ENCODE peak calls at places on chromosome 4, in five cellular contexts. V is left lung, E is kidney, S is heart right ventricle, G is uterus. H is an unnamed sample. For H3K36me3, the result is how much of the 10 kb centered on the place peaks cover.

GRCh38 chr4:72767903-72768817 is 199.1 kb upstream of the ADAMTS3 start:
- DNase-seq in V (no peak), E (no peak), S (no peak), G (no peak), H (no peak)

GRCh38 chr4:101651778-101652177 is 138.8 kb upstream of the BANK1 start:
- DNase-seq in V (no peak), E (no peak), S (peak), G (no peak), H (no peak)

GRCh38 chr4:139921551-139922184 is 232.3 kb downstream of the MAML3 start:
- DNase-seq in V (peak), E (no peak), S (no peak), G (no peak), H (no peak)

GRCh38 chr4:30553721-30554120 is 166.4 kb upstream of the PCDH7 start:
- DNase-seq in V (no peak), E (no peak), S (no peak), G (no peak), H (no peak)

GRCh38 chr4:48752726-48753125 is 27.4 kb downstream of the FRYL start:
- DNase-seq in V (no peak), E (no peak), S (no peak), G (peak), H (no peak)

GRCh38 chr4:71126719-71127118 is 133.3 kb downstream of the DCK start:
- DNase-seq in V (no peak), E (no peak), S (no peak), G (no peak), H (no peak)

GRCh38 chr4:75769044-75769443 is 44.7 kb downstream of the USO1 start:
- DNase-seq in V (no peak), E (no peak), S (no peak), G (no peak), H (no peak)

GRCh38 chr4:67291639-67292038 is 253.7 kb downstream of the CENPC start:
- DNase-seq in V (no peak), E (no peak), S (no peak), G (no peak), H (no peak)

GRCh38 chr4:136664988-136665387 is 867.3 kb downstream of the PCDH18 start:
- DNase-seq in V (no peak), E (no peak), S (no peak), G (no peak), H (no peak)

GRCh38 chr4:69717778-69718177 is 42.6 kb downstream of the SULT1B1 start:
- DNase-seq in V (no peak), E (no peak), S (no peak), G (no peak), H (no peak)

GRCh38 chr4:69713593-69713992 is 46.8 kb downstream of the SULT1B1 start:
- DNase-seq in V (no peak), E (no peak), S (no peak), G (no peak), H (no peak)

GRCh38 chr4:69710580-69710979 is 49.8 kb downstream of the SULT1B1 start:
- DNase-seq in V (no peak), E (no peak), S (no peak), G (no peak), H (no peak)

GRCh38 chr4:69716654-69717053 is 43.8 kb downstream of the SULT1B1 start:
- DNase-seq in V (no peak), E (no peak), S (no peak), G (no peak), H (no peak)

GRCh38 chr4:69714086-69714485 is 46.3 kb downstream of the SULT1B1 start:
- DNase-seq in V (no peak), E (no peak), S (no peak), G (no peak), H (no peak)
- H3K27ac ChIP-seq in V (no peak), E (no peak), S (no peak), G (no peak), H (no peak)

GRCh38 chr4:87045659-87046058 is 110.8 kb downstream of the AFF1 start:
- DNase-seq in V (no peak), E (no peak), S (no peak), G (peak), H (no peak)

GRCh38 chr4:87042986-87043820 is 108.4 kb downstream of the AFF1 start:
- DNase-seq in V (no peak), E (no peak), S (no peak), G (no peak), H (no peak)

GRCh38 chr4:87042221-87042620 is 107.4 kb downstream of the AFF1 start:
- DNase-seq in V (no peak), E (no peak), S (no peak), G (no peak), H (no peak)

GRCh38 chr4:87046111-87046510 is 111.3 kb downstream of the AFF1 start:
- DNase-seq in V (no peak), E (no peak), S (no peak), G (no peak), H (no peak)

GRCh38 chr4:87044511-87045369 is 109.9 kb downstream of the AFF1 start:
- DNase-seq in V (no peak), E (no peak), S (no peak), G (no peak), H (no peak)
- H3K4me3 ChIP-seq in V (no peak), E (peak), S (no peak), G (peak), H (no peak)

GRCh38 chr4:2933566-2934076 is 29.6 kb downstream of the NOP14 start:
- DNase-seq in V (peak), E (peak), S (no peak), G (no peak), H (peak)
- H3K36me3 ChIP-seq in V (half or more), E (under half), S (half or more), G (under half), H (under half)

GRCh38 chr4:61374612-61374920 is 174.4 kb downstream of the ADGRL3 start:
- DNase-seq in V (no peak), E (no peak), S (no peak), G (no peak), H (no peak)
- H3K27ac ChIP-seq in V (no peak), E (no peak), S (no peak), G (no peak), H (no peak)

DNA sequence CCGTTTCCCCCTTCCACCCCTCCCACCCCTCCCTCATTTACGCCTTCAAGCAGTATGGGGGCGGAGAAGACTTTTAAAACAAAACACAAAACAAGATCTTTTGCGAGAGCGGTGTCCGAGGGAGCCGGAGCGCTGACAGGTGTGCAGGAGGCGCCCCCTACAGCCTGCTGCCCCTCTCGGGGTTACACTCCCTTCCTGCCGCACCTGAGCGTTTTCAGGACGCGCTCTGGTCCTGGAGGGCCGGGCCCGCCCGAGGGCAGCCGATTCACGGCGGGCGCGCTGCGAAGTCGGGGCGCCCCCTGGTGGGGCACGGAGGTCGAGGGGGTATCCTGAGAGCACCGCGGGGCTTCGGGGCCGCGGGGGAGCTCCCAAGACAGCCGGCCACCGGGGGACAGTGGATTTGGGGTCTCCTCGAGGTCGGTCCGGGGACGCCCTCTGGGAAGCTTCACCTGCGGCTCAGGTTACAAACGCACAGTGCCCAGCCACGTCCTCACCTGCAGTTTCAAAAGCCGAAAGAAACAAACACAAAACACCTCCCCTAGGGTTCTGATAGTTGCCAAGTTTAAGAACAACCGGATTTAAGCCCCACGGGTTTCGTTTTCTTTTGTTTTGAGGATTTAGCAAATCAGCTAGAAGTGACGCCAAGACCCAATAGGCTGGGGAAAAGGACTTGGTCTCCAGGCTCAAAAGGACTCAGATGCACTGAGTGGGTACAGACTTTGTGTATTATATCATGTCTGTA is 8.0 kb upstream of the NEUROG2 start:
- DNase-seq in V (peak), E (peak), S (peak), G (no peak), H (peak)
- H3K4me3 ChIP-seq in V (peak), E (peak), S (no peak), G (peak), H (no peak)

GRCh38 chr4:7025040-7025602 is 18.1 kb upstream of the TADA2B start:
- DNase-seq in V (no peak), E (no peak), S (no peak), G (no peak), H (peak)

GRCh38 chr4:7026107-7026506 is 17.1 kb upstream of the TADA2B start:
- DNase-seq in V (no peak), E (no peak), S (no peak), G (no peak), H (peak)

GRCh38 chr4:7023486-7023885 is 19.7 kb upstream of the TADA2B start:
- DNase-seq in V (no peak), E (peak), S (no peak), G (no peak), H (no peak)

GRCh38 chr4:7023901-7024300 is 19.3 kb upstream of the TADA2B start:
- DNase-seq in V (no peak), E (peak), S (no peak), G (no peak), H (no peak)

GRCh38 chr4:7024336-7024890 is 18.8 kb upstream of the TADA2B start:
- DNase-seq in V (no peak), E (no peak), S (no peak), G (no peak), H (no peak)
- H3K36me3 ChIP-seq in V (half or more), E (under half), S (half or more), G (under half), H (under half)

GRCh38 chr4:16026155-16026761 is 57.6 kb downstream of the PROM1 start:
- DNase-seq in V (no peak), E (no peak), S (no peak), G (peak), H (no peak)

GRCh38 chr4:16021804-16022560 is 59.0 kb upstream of the FGFBP2 start:
- DNase-seq in V (no peak), E (no peak), S (no peak), G (no peak), H (no peak)

GRCh38 chr4:16025268-16025667 is 58.6 kb downstream of the PROM1 start:
- DNase-seq in V (no peak), E (no peak), S (no peak), G (no peak), H (no peak)

GRCh38 chr4:16027114-16027513 is 56.7 kb downstream of the PROM1 start:
- DNase-seq in V (no peak), E (no peak), S (no peak), G (no peak), H (no peak)

DNA sequence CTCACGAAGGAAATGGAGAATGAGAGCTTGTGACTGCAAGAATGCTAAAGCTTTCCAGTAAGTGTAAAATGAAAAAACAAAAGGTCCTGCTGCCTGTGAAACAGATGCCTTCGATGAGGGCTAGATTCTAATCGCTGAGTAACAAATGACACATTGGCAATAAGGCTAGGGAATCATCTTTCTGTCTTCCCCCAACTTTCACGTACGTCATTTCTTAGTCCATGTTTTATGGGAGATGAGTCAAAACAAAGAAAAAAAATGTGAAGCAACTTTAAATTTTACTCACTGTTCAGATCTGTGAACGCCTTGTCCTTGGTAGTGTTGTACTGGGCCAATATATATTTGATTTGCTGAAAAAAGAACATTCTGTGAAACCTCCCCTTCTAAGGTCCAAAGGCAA is 59.8 kb downstream of the PROM1 start:
- DNase-seq in V (no peak), E (no peak), S (no peak), G (no peak), H (no peak)
- H3K27ac ChIP-seq in V (no peak), E (no peak), S (peak), G (no peak), H (no peak)

DNA sequence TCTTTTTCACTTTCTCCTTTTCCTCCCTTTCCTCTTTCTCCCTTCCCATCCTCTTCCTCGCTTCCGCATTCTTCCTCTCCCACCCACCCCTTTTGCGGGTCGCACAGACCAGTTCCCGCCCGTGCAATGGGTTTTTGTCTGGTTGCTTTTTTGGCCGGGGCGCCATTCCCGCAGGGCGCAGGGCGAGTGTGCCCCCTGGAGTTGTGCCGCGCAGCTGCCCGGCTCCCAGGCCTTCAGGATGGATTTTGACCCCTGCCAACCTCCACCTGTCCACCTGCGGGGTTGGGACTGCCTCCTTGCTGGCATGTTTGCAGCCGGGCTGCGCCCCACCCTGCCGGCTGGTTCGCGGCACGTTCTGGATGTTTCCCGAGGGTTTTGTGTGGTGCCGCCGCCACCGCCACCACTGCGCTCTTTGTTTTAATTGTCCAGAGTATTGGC is 578 bp upstream of the SEL1L3 start:
- DNase-seq in V (peak), E (peak), S (peak), G (no peak), H (peak)
- H3K4me3 ChIP-seq in V (peak), E (peak), S (peak), G (peak), H (no peak)

GRCh38 chr4:159210975-159211374 is 108.1 kb downstream of the RAPGEF2 start:
- DNase-seq in V (no peak), E (no peak), S (no peak), G (no peak), H (no peak)
- H3K36me3 ChIP-seq in V (under half), E (under half), S (under half), G (under half), H (under half)

GRCh38 chr4:182928061-182928460 is 10.9 kb upstream of the DCTD start:
- DNase-seq in V (no peak), E (no peak), S (no peak), G (no peak), H (no peak)
- H3K27ac ChIP-seq in V (no peak), E (no peak), S (no peak), G (no peak), H (no peak)